ENCODE peak calls at places on chromosomes 12 and 14, in four cellular contexts. W, C, X and Q are unnamed samples. For H3K4me1, the result is how much of the 10 kb centered on the place peaks cover.

GRCh38 chr12:57836442-57837375 is 9.8 kb downstream of the CTDSP2 start:
- DNase-seq in W (peak), C (no peak), X (peak), Q (peak)

GRCh38 chr14:75050852-75051555 is at the start of gene MLH3:
- DNase-seq in W (peak), C (peak), X (peak), Q (peak)

GRCh38 chr14:66539034-66539433 is 31.1 kb downstream of the GPHN start:
- DNase-seq in W (no peak), C (no peak), X (no peak), Q (no peak)

GRCh38 chr12:57890191-57891120 is 43.9 kb upstream of the CTDSP2 start:
- DNase-seq in W (peak), C (no peak), X (no peak), Q (no peak)

GRCh38 chr14:101005447-101005846 is 101.9 kb upstream of the RTL1 start:
- DNase-seq in W (no peak), C (no peak), X (no peak), Q (peak)

GRCh38 chr12:22879203-22879602 is 254.2 kb downstream of the ETNK1 start:
- DNase-seq in W (no peak), C (no peak), X (no peak), Q (no peak)

GRCh38 chr12:88946377-88946997 is 366.2 kb upstream of the KITLG start:
- DNase-seq in W (peak), C (no peak), X (peak), Q (no peak)

GRCh38 chr14:102323102-102323501 is 3.6 kb downstream of the ZNF839 start:
- DNase-seq in W (peak), C (no peak), X (peak), Q (peak)

GRCh38 chr12:75978677-75979076 is 52.9 kb downstream of the PHLDA1 start:
- DNase-seq in W (no peak), C (no peak), X (no peak), Q (no peak)

GRCh38 chr12:99609455-99610181 is 37.9 kb upstream of the GARIN6 start:
- DNase-seq in W (no peak), C (no peak), X (no peak), Q (no peak)

GRCh38 chr14:23602181-23603095 is 23.8 kb upstream of the JPH4 start:
- DNase-seq in W (no peak), C (no peak), X (no peak), Q (no peak)

GRCh38 chr14:26394114-26394855 is 203.5 kb downstream of the NOVA1 start:
- DNase-seq in W (peak), C (peak), X (peak), Q (peak)

GRCh38 chr14:42192659-42193425 is 586.2 kb downstream of the LRFN5 start:
- DNase-seq in W (peak), C (no peak), X (peak), Q (no peak)

GRCh38 chr12:131152587-131152986 is 198.9 kb downstream of the ADGRD1 start:
- DNase-seq in W (no peak), C (no peak), X (no peak), Q (no peak)

GRCh38 chr12:19826988-19827550 is 387.8 kb downstream of the AEBP2 start:
- DNase-seq in W (peak), C (no peak), X (peak), Q (no peak)

GRCh38 chr12:49342066-49342913 is 4.4 kb upstream of the DNAJC22 start:
- DNase-seq in W (peak), C (peak), X (peak), Q (peak)

GRCh38 chr12:84772281-84772680 is 140.3 kb downstream of the SLC6A15 start:
- DNase-seq in W (peak), C (no peak), X (no peak), Q (no peak)

GRCh38 chr14:99523661-99524050 is 42.4 kb downstream of the CCNK start:
- DNase-seq in W (no peak), C (no peak), X (no peak), Q (no peak)

GRCh38 chr14:98173291-98173690 is 1098.7 kb downstream of the BCL11B start:
- DNase-seq in W (no peak), C (no peak), X (no peak), Q (no peak)

GRCh38 chr12:38386238-38386985 is 69.8 kb downstream of the ALG10B start:
- DNase-seq in W (no peak), C (no peak), X (no peak), Q (no peak)

GRCh38 chr12:132703611-132704010 is 7.0 kb upstream of the PGAM5 start:
- DNase-seq in W (no peak), C (no peak), X (no peak), Q (no peak)

GRCh38 chr14:37709419-37710195 is 114.2 kb downstream of the TTC6 start:
- DNase-seq in W (peak), C (no peak), X (peak), Q (no peak)

GRCh38 chr12:104751024-104751570 is 207.0 kb downstream of the SLC41A2 start:
- DNase-seq in W (no peak), C (no peak), X (no peak), Q (peak)

GRCh38 chr12:90816353-90817089 is 138.5 kb downstream of the CCER1 start:
- DNase-seq in W (peak), C (no peak), X (no peak), Q (no peak)

GRCh38 chr14:87690076-87690661 is 302.8 kb downstream of the GALC start:
- DNase-seq in W (no peak), C (no peak), X (no peak), Q (peak)

DNA sequence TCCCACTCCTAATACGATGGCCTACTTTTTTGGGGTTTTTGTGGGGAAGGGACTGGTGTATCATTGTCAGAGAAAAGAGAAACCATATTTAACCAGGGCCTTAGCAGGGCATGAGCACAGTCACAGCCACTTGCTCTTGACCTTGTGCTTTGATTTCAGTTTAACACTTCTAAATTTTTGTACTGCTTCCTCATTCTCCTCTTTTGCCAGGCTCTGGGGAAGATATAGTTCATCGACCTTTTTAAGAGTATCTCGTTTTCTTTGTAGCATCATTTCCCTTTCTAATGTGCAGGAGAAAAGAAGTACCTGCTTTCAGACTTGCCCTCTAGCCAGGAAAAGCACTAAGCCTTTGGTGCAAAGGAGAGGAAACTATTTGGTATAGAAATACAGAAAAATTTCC is 2.2 kb downstream of the ZBTB1 start:
- DNase-seq in W (no peak), C (no peak), X (peak), Q (no peak)
- H3K4me1 ChIP-seq in W (under half), C (under half), X (under half), Q (under half)

GRCh38 chr14:20422886-20423285 is 9.6 kb upstream of the TEP1 start:
- DNase-seq in W (no peak), C (no peak), X (no peak), Q (no peak)
- H2BK15ac ChIP-seq in W (no peak), C (no peak), X (no peak), Q (no peak)

GRCh38 chr12:4307593-4308333 is 13.2 kb upstream of the TIGAR start:
- DNase-seq in W (peak), C (peak), X (peak), Q (peak)

GRCh38 chr12:4303750-4304149 is 17.3 kb upstream of the TIGAR start:
- DNase-seq in W (no peak), C (no peak), X (no peak), Q (no peak)

GRCh38 chr12:4312251-4312650 is 8.8 kb upstream of the TIGAR start:
- DNase-seq in W (no peak), C (no peak), X (no peak), Q (no peak)

GRCh38 chr12:4302881-4303280 is 18.1 kb upstream of the TIGAR start:
- DNase-seq in W (no peak), C (no peak), X (no peak), Q (no peak)

GRCh38 chr12:4308334-4308960 is 12.6 kb upstream of the TIGAR start:
- DNase-seq in W (no peak), C (no peak), X (no peak), Q (peak)
- H3K14ac ChIP-seq in W (no peak), C (no peak), X (no peak), Q (no peak)

GRCh38 chr12:13002301-13003097 is 2.4 kb upstream of the HEBP1 start:
- DNase-seq in W (peak), C (no peak), X (peak), Q (no peak)
- H3K4me1 ChIP-seq in W (under half), C (under half), X (under half), Q (under half)

DNA sequence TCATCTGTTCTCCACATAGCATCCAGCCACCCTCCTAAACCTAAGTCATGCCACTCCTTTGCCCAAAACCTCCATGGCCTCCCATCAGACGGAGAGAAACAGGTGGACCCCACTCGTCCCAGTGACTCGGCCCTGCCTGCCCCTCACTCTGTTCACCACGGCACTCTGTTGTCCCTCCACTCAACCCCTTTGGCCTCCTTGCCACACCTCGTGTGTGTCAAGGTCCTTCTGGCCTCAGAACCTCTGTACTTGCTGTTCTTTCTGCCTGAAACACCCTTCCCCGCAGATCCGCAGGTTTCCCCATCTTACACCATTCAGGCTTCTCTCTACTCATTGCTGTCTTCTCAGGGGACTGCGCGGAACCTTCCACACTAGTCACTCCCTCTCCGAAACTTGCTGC is 24.5 kb upstream of the ACTN1 start:
- DNase-seq in W (no peak), C (no peak), X (no peak), Q (no peak)
- H2BK15ac ChIP-seq in W (no peak), C (peak), X (no peak), Q (no peak)

GRCh38 chr12:65968359-65968758 is 144.1 kb downstream of the HMGA2 start:
- DNase-seq in W (no peak), C (no peak), X (no peak), Q (no peak)

GRCh38 chr12:65970821-65971220 is 146.5 kb downstream of the HMGA2 start:
- DNase-seq in W (no peak), C (no peak), X (no peak), Q (no peak)

GRCh38 chr12:65966852-65967593 is 142.7 kb downstream of the HMGA2 start:
- DNase-seq in W (no peak), C (no peak), X (no peak), Q (no peak)

GRCh38 chr12:65967696-65968095 is 143.4 kb downstream of the HMGA2 start:
- DNase-seq in W (no peak), C (no peak), X (no peak), Q (no peak)

GRCh38 chr12:65968889-65969509 is 144.7 kb downstream of the HMGA2 start:
- DNase-seq in W (no peak), C (no peak), X (no peak), Q (no peak)
- H3K14ac ChIP-seq in W (no peak), C (no peak), X (no peak), Q (no peak)

DNA sequence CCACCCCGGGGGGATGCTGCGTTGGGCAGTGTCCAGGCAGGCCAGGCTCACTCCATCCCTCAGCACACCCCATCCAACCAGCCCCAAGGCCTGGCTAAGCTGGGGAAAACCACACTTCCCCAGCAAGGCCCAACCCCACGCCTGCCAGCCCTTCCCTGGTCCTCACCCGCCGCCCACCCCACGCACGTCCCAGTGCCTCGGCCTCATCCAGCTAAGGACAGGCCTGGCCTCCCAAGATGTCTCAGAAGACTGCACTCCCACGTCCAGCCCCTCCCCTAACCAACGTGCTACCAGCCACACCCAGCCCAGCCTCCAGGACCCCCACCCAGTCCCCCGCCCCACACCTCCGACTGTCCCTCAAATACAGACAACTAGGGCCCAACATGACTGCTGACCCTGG is 9.8 kb downstream of the JAG2 start:
- DNase-seq in W (no peak), C (no peak), X (no peak), Q (no peak)
- H3K4me1 ChIP-seq in W (under half), C (under half), X (under half), Q (under half)

GRCh38 chr12:32102234-32102633 is 4.4 kb upstream of the BICD1 start:
- DNase-seq in W (no peak), C (no peak), X (no peak), Q (no peak)
- H2BK15ac ChIP-seq in W (no peak), C (no peak), X (no peak), Q (no peak)